ENCODE peak calls at places on chromosomes 2 and 18, in eight cellular contexts. E, V, Y, F, S, I, Q and W are unnamed samples.

GRCh38 chr2:6412533-6413085 is 453.1 kb downstream of the CMPK2 start:
- DNase-seq in E (no peak), V (no peak), Y (no peak), F (no peak), S (no peak), I (no peak), Q (no peak), W (peak)

GRCh38 chr2:145431181-145431951 is 911.4 kb upstream of the ZEB2 start:
- DNase-seq in E (no peak), V (peak), Y (no peak), F (no peak), S (no peak), I (no peak), Q (peak), W (no peak)

GRCh38 chr2:190996338-190996946 is 17.5 kb downstream of the STAT1 start:
- DNase-seq in E (no peak), V (peak), Y (no peak), F (no peak), S (no peak), I (peak), Q (peak), W (peak)

GRCh38 chr2:105510761-105511669 is 112.2 kb upstream of the FHL2 start:
- DNase-seq in E (no peak), V (no peak), Y (peak), F (no peak), S (no peak), I (peak), Q (no peak), W (peak)

GRCh38 chr2:59015027-59015426 is 773.9 kb upstream of the FANCL start:
- DNase-seq in E (peak), V (no peak), Y (no peak), F (no peak), S (no peak), I (no peak), Q (no peak), W (no peak)

GRCh38 chr2:118846667-118847446 is 591 bp downstream of the EN1 start:
- DNase-seq in E (no peak), V (peak), Y (no peak), F (no peak), S (no peak), I (no peak), Q (no peak), W (no peak)

GRCh38 chr2:132009177-132009873 is 152.4 kb downstream of the ANKRD30BL start:
- DNase-seq in E (no peak), V (no peak), Y (no peak), F (no peak), S (no peak), I (no peak), Q (no peak), W (no peak)

GRCh38 chr2:120863173-120863545 is 127.5 kb downstream of the GLI2 start:
- DNase-seq in E (peak), V (no peak), Y (no peak), F (no peak), S (no peak), I (no peak), Q (no peak), W (peak)

GRCh38 chr2:240339411-240340360 is 95.8 kb upstream of the GPC1 start:
- DNase-seq in E (no peak), V (no peak), Y (no peak), F (no peak), S (no peak), I (no peak), Q (no peak), W (no peak)

GRCh38 chr18:48072428-48073204 is 142.2 kb upstream of the SMAD2 start:
- DNase-seq in E (peak), V (peak), Y (no peak), F (no peak), S (no peak), I (no peak), Q (no peak), W (no peak)

GRCh38 chr2:62099523-62100175 is 96.3 kb upstream of the B3GNT2 start:
- DNase-seq in E (no peak), V (no peak), Y (no peak), F (peak), S (no peak), I (no peak), Q (no peak), W (no peak)

GRCh38 chr18:35478520-35479435 is 19.0 kb downstream of the INO80C start:
- DNase-seq in E (no peak), V (no peak), Y (peak), F (peak), S (no peak), I (peak), Q (no peak), W (peak)

GRCh38 chr2:84306361-84306760 is 152.7 kb downstream of the SUCLG1 start:
- DNase-seq in E (no peak), V (no peak), Y (no peak), F (no peak), S (no peak), I (no peak), Q (no peak), W (no peak)

GRCh38 chr2:164717000-164717597 is 95.8 kb upstream of the GRB14 start:
- DNase-seq in E (no peak), V (peak), Y (peak), F (no peak), S (no peak), I (peak), Q (no peak), W (peak)

GRCh38 chr2:228417526-228417925 is 236.0 kb upstream of the SPHKAP start:
- DNase-seq in E (no peak), V (no peak), Y (no peak), F (no peak), S (no peak), I (peak), Q (no peak), W (peak)

GRCh38 chr18:8283901-8284585 is 325.2 kb upstream of the RAB12 start:
- DNase-seq in E (no peak), V (no peak), Y (no peak), F (no peak), S (no peak), I (peak), Q (no peak), W (no peak)

GRCh38 chr2:69524799-69525198 is 87.6 kb upstream of the NFU1 start:
- DNase-seq in E (no peak), V (peak), Y (no peak), F (no peak), S (no peak), I (no peak), Q (no peak), W (no peak)

GRCh38 chr2:176175729-176176074 is 12.8 kb upstream of the HOXD1 start:
- DNase-seq in E (no peak), V (no peak), Y (no peak), F (no peak), S (no peak), I (no peak), Q (no peak), W (no peak)

GRCh38 chr18:8471373-8471772 is 137.9 kb upstream of the RAB12 start:
- DNase-seq in E (no peak), V (no peak), Y (no peak), F (no peak), S (no peak), I (no peak), Q (no peak), W (no peak)

GRCh38 chr2:10764101-10764785 is 42.8 kb downstream of the ATP6V1C2 start:
- DNase-seq in E (no peak), V (peak), Y (no peak), F (no peak), S (no peak), I (no peak), Q (no peak), W (no peak)

GRCh38 chr18:21741511-21742322 is 1.1 kb downstream of the MIB1 start:
- DNase-seq in E (peak), V (no peak), Y (no peak), F (peak), S (no peak), I (no peak), Q (peak), W (peak)

GRCh38 chr2:235116885-235117492 is 165.2 kb downstream of the SH3BP4 start:
- DNase-seq in E (no peak), V (peak), Y (peak), F (no peak), S (no peak), I (peak), Q (no peak), W (peak)

GRCh38 chr2:10302479-10303173 is at the start of gene HPCAL1:
- DNase-seq in E (peak), V (peak), Y (peak), F (peak), S (no peak), I (peak), Q (peak), W (peak)

GRCh38 chr18:24488824-24489493 is 28.5 kb downstream of the HRH4 start:
- DNase-seq in E (no peak), V (peak), Y (peak), F (peak), S (no peak), I (peak), Q (no peak), W (peak)

GRCh38 chr2:31108887-31109286 is 29.4 kb downstream of the GALNT14 start:
- DNase-seq in E (no peak), V (no peak), Y (no peak), F (no peak), S (no peak), I (no peak), Q (no peak), W (no peak)

GRCh38 chr2:3223080-3223923 is 154.3 kb downstream of the EIPR1 start:
- DNase-seq in E (no peak), V (no peak), Y (no peak), F (peak), S (no peak), I (no peak), Q (no peak), W (no peak)

GRCh38 chr2:174617120-174617519 is 19.5 kb upstream of the WIPF1 start:
- DNase-seq in E (no peak), V (no peak), Y (no peak), F (no peak), S (no peak), I (no peak), Q (no peak), W (peak)

GRCh38 chr2:156532989-156533388 is 96.8 kb downstream of the GPD2 start:
- DNase-seq in E (no peak), V (no peak), Y (no peak), F (peak), S (no peak), I (no peak), Q (no peak), W (no peak)

GRCh38 chr2:146547236-146547635 is 1297.6 kb upstream of the ACVR2A start:
- DNase-seq in E (no peak), V (no peak), Y (no peak), F (no peak), S (no peak), I (no peak), Q (no peak), W (no peak)

GRCh38 chr18:56576826-56577573 is 61.4 kb downstream of the TXNL1 start:
- DNase-seq in E (no peak), V (no peak), Y (no peak), F (no peak), S (no peak), I (no peak), Q (no peak), W (no peak)

GRCh38 chr2:175025946-175026345 is 20.8 kb upstream of the CHN1 start:
- DNase-seq in E (no peak), V (no peak), Y (no peak), F (no peak), S (no peak), I (no peak), Q (no peak), W (peak)

GRCh38 chr2:53785378-53785777 is 1.4 kb downstream of the ASB3 start:
- DNase-seq in E (no peak), V (no peak), Y (no peak), F (no peak), S (no peak), I (no peak), Q (no peak), W (no peak)

GRCh38 chr2:173599821-173600354 is 245.2 kb downstream of the CDCA7 start:
- DNase-seq in E (no peak), V (no peak), Y (no peak), F (no peak), S (no peak), I (no peak), Q (no peak), W (no peak)

GRCh38 chr2:239360008-239360407 is 40.8 kb downstream of the HDAC4 start:
- DNase-seq in E (no peak), V (no peak), Y (no peak), F (no peak), S (peak), I (no peak), Q (no peak), W (no peak)

GRCh38 chr18:69567813-69568488 is 167.3 kb downstream of the DOK6 start:
- DNase-seq in E (no peak), V (peak), Y (no peak), F (no peak), S (no peak), I (no peak), Q (no peak), W (peak)

GRCh38 chr2:190469770-190470169 is 61.6 kb downstream of the MFSD6 start:
- DNase-seq in E (no peak), V (no peak), Y (peak), F (no peak), S (no peak), I (peak), Q (no peak), W (peak)

GRCh38 chr2:71154798-71155197 is 24.4 kb downstream of the MPHOSPH10 start:
- DNase-seq in E (no peak), V (peak), Y (peak), F (peak), S (no peak), I (no peak), Q (no peak), W (peak)
- TF ChIP-seq CTCF in E (no peak), V (peak), Y (peak), F (peak), S (no peak), I (no peak), Q (no peak), W (peak)

DNA sequence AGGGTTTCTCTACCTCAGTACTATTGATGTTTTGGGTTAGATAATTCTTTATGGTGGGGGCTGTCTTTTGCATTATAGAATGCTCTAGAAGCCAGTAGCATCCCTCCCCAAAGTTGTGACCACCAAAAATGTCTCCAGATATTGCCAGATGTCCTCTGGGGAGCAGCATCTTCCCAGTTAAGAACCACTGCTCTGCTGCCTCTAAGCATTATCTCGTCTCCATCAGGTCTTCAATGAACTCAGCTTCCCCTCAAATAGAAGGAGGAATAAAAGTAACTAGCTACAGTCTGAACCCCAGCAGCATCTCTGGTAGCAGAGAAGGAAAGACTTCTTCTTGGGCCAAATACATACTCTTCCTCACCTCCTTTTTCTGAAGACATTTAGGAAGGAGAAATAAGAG is 244.1 kb downstream of the AGPS start:
- DNase-seq in E (no peak), V (no peak), Y (no peak), F (no peak), S (no peak), I (no peak), Q (no peak), W (no peak)
- TF ChIP-seq CTCF in E (no peak), V (no peak), Y (no peak), F (no peak), S (no peak), I (no peak), Q (no peak), W (no peak)

GRCh38 chr2:238284802-238285515 is 3.5 kb downstream of the PER2 start:
- DNase-seq in E (no peak), V (no peak), Y (no peak), F (no peak), S (no peak), I (no peak), Q (peak), W (no peak)
- TF ChIP-seq CTCF in E (no peak), V (no peak), Y (no peak), F (no peak), S (no peak), I (no peak), Q (no peak), W (no peak)

GRCh38 chr18:2681993-2682603 is 26.6 kb downstream of the SMCHD1 start:
- DNase-seq in E (no peak), V (no peak), Y (no peak), F (no peak), S (no peak), I (no peak), Q (no peak), W (no peak)

GRCh38 chr18:2683055-2683454 is 27.5 kb downstream of the SMCHD1 start:
- DNase-seq in E (no peak), V (no peak), Y (no peak), F (no peak), S (no peak), I (no peak), Q (no peak), W (no peak)

GRCh38 chr18:2687390-2688001 is 32.0 kb downstream of the SMCHD1 start:
- DNase-seq in E (no peak), V (no peak), Y (no peak), F (peak), S (no peak), I (no peak), Q (no peak), W (no peak)

DNA sequence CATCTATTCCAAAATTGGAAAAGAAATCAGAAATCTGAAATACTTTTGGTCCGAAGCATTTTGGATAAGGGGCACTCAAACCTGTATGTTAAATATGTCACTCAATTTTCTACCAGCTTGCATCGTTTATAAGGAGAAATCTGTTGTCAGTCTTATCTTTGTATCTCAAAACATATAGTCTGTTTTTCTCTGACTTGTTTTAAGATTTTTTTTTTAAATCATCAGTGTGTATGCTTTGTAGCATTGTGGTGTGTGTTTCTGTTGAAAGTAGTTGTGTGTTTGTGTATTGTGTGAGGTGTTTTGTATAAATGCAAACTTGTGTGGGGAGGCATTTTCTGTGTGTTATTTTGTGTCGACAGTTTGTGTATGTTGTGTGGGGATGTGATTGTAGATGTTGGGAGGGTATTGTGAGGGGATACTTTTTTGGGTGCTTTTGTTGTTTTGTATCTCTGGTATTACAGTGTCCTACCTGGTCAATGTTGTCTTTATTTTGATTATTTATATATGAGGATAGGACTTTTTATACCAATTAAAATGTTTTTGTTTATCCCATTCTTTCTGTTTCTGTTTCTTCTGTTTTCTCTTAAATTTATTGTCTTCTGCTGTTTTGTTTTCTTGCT is 30.9 kb downstream of the SMCHD1 start:
- DNase-seq in E (no peak), V (no peak), Y (no peak), F (no peak), S (no peak), I (no peak), Q (no peak), W (no peak)
- TF ChIP-seq CTCF in E (no peak), V (no peak), Y (no peak), F (no peak), S (no peak), I (no peak), Q (no peak), W (no peak)

GRCh38 chr2:241598487-241598886 is 38.5 kb downstream of the THAP4 start:
- DNase-seq in E (peak), V (peak), Y (peak), F (no peak), S (no peak), I (no peak), Q (peak), W (peak)

GRCh38 chr2:241597561-241597960 is 39.0 kb downstream of the BOK start:
- DNase-seq in E (peak), V (no peak), Y (no peak), F (no peak), S (no peak), I (no peak), Q (no peak), W (no peak)

GRCh38 chr2:241593271-241593670 is 34.7 kb downstream of the BOK start:
- DNase-seq in E (no peak), V (no peak), Y (no peak), F (no peak), S (no peak), I (no peak), Q (no peak), W (no peak)

GRCh38 chr2:241598061-241598460 is 38.9 kb downstream of the THAP4 start:
- DNase-seq in E (peak), V (no peak), Y (no peak), F (no peak), S (no peak), I (no peak), Q (no peak), W (no peak)

GRCh38 chr2:241595600-241596140 is 37.1 kb downstream of the BOK start:
- DNase-seq in E (no peak), V (peak), Y (no peak), F (no peak), S (no peak), I (no peak), Q (no peak), W (peak)
- TF ChIP-seq CTCF in E (no peak), V (peak), Y (peak), F (no peak), S (no peak), I (peak), Q (no peak), W (peak)

GRCh38 chr2:905833-906140 is 44.9 kb upstream of the SNTG2 start:
- DNase-seq in E (no peak), V (no peak), Y (no peak), F (no peak), S (no peak), I (no peak), Q (no peak), W (no peak)

GRCh38 chr2:904243-905024 is 46.2 kb upstream of the SNTG2 start:
- DNase-seq in E (no peak), V (no peak), Y (no peak), F (no peak), S (no peak), I (no peak), Q (no peak), W (no peak)

GRCh38 chr2:905091-905832 is 45.4 kb upstream of the SNTG2 start:
- DNase-seq in E (no peak), V (no peak), Y (no peak), F (no peak), S (no peak), I (no peak), Q (no peak), W (no peak)

GRCh38 chr2:902584-902983 is 48.1 kb upstream of the SNTG2 start:
- DNase-seq in E (no peak), V (no peak), Y (no peak), F (no peak), S (no peak), I (no peak), Q (no peak), W (no peak)

GRCh38 chr2:903223-903900 is 47.3 kb upstream of the SNTG2 start:
- DNase-seq in E (no peak), V (no peak), Y (no peak), F (no peak), S (no peak), I (no peak), Q (no peak), W (no peak)
- TF ChIP-seq CTCF in E (no peak), V (peak), Y (no peak), F (no peak), S (no peak), I (no peak), Q (no peak), W (no peak)